ENCODE peak calls at places on chromosomes 6 and 20, in four cellular contexts. G is neural progenitor cell, V is fibroblast of pulmonary artery, X is Peyer's patch. I is an unnamed sample.

GRCh38 chr6:123569575-123569974 is 67.2 kb downstream of the TRDN start:
- DNase-seq in G (no peak), V (no peak), X (no peak), I (no peak)

GRCh38 chr6:167464177-167464576 is 139.3 kb downstream of the TTLL2 start:
- DNase-seq in G (no peak), V (no peak), X (no peak), I (no peak)

GRCh38 chr6:156182356-156182755 is 594.8 kb upstream of the ARID1B start:
- DNase-seq in G (no peak), V (no peak), X (no peak), I (no peak)

GRCh38 chr6:127420558-127420957 is 38.6 kb downstream of the KIAA0408 start:
- DNase-seq in G (peak), V (peak), X (peak), I (peak)

GRCh38 chr6:56335733-56336132 is 88.4 kb upstream of the COL21A1 start:
- DNase-seq in G (no peak), V (peak), X (no peak), I (no peak)

GRCh38 chr6:31037692-31038091 is 27.4 kb downstream of the MUC22 start:
- DNase-seq in G (no peak), V (no peak), X (no peak), I (no peak)

GRCh38 chr20:18391686-18392085 is 75.1 kb downstream of the DZANK1 start:
- DNase-seq in G (no peak), V (no peak), X (no peak), I (no peak)

GRCh38 chr6:13152804-13153203 is 175.5 kb downstream of the TBC1D7 start:
- DNase-seq in G (peak), V (no peak), X (no peak), I (no peak)

GRCh38 chr6:130943738-130944137 is 116.5 kb downstream of the SMLR1 start:
- DNase-seq in G (no peak), V (no peak), X (no peak), I (no peak)

GRCh38 chr6:81237226-81237625 is 515.3 kb downstream of the TENT5A start:
- DNase-seq in G (no peak), V (no peak), X (no peak), I (no peak)

GRCh38 chr6:161359617-161359945 is 85.7 kb upstream of the AGPAT4 start:
- DNase-seq in G (no peak), V (no peak), X (no peak), I (no peak)

GRCh38 chr6:107360476-107360875 is 98.9 kb downstream of the PDSS2 start:
- DNase-seq in G (no peak), V (peak), X (no peak), I (no peak)

GRCh38 chr20:44910690-44911262 is 916 bp downstream of the PABPC1L start:
- DNase-seq in G (peak), V (no peak), X (no peak), I (no peak)

GRCh38 chr20:11790047-11790446 is 127.6 kb upstream of the BTBD3 start:
- DNase-seq in G (no peak), V (no peak), X (no peak), I (no peak)

GRCh38 chr20:33570743-33571142 is 80.8 kb downstream of the CBFA2T2 start:
- DNase-seq in G (no peak), V (no peak), X (no peak), I (no peak)

GRCh38 chr6:35140991-35141720 is at the start of gene TCP11:
- DNase-seq in G (no peak), V (no peak), X (no peak), I (peak)

GRCh38 chr20:20926222-20926905 is 179.8 kb downstream of the LINC00237 start:
- DNase-seq in G (peak), V (no peak), X (no peak), I (no peak)

GRCh38 chr20:10848810-10849370 is 175.1 kb upstream of the JAG1 start:
- DNase-seq in G (no peak), V (peak), X (no peak), I (no peak)

GRCh38 chr6:170370413-170370812 is 63.9 kb downstream of the FAM120B start:
- DNase-seq in G (no peak), V (no peak), X (no peak), I (no peak)

GRCh38 chr20:25364180-25364788 is 26.4 kb downstream of the ABHD12 start:
- DNase-seq in G (no peak), V (peak), X (no peak), I (no peak)

GRCh38 chr6:72212686-72213085 is 326.3 kb downstream of the RIMS1 start:
- DNase-seq in G (no peak), V (no peak), X (no peak), I (no peak)

GRCh38 chr20:19322061-19322985 is 109.9 kb downstream of the SLC24A3 start:
- DNase-seq in G (no peak), V (no peak), X (no peak), I (no peak)

GRCh38 chr6:88840806-88841539 is 122.4 kb downstream of the RNGTT start:
- DNase-seq in G (no peak), V (no peak), X (no peak), I (no peak)

GRCh38 chr6:78436335-78436734 is 431.0 kb upstream of the IRAK1BP1 start:
- DNase-seq in G (peak), V (peak), X (no peak), I (no peak)

GRCh38 chr6:136932599-136932998 is 10.5 kb downstream of the SLC35D3 start:
- DNase-seq in G (no peak), V (no peak), X (no peak), I (no peak)

GRCh38 chr6:136927313-136927712 is 5.2 kb downstream of the SLC35D3 start:
- DNase-seq in G (peak), V (peak), X (no peak), I (peak)

GRCh38 chr6:136926383-136926782 is 4.3 kb downstream of the SLC35D3 start:
- DNase-seq in G (no peak), V (no peak), X (no peak), I (no peak)

DNA sequence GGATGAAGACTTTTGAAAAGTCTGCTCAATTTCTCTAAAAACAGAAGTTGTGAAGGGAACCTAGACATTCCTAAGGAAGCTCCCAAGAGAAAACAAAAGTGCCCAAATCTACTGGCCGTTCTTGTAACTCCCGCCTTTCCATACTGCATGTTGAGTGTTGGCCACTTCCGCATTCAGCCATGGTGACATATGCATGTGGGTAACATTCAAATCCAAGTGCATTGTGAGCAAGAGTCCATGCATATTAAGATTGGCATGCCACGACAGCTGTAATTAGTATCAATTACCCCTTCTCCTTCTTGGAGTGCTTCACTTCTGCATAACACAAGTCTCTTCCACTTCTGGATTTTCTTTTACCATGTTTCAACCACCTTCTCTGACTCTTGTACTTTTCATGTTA is 8.4 kb downstream of the SLC35D3 start:
- DNase-seq in G (no peak), V (no peak), X (no peak), I (no peak)
- TF ChIP-seq CTCF in G (no peak), V (no peak), X (no peak), I (no peak)

GRCh38 chr6:39298061-39298460 is 16.2 kb downstream of the KCNK17 start:
- DNase-seq in G (no peak), V (no peak), X (no peak), I (no peak)
- TF ChIP-seq CTCF in G (no peak), V (no peak), X (no peak), I (no peak)

DNA sequence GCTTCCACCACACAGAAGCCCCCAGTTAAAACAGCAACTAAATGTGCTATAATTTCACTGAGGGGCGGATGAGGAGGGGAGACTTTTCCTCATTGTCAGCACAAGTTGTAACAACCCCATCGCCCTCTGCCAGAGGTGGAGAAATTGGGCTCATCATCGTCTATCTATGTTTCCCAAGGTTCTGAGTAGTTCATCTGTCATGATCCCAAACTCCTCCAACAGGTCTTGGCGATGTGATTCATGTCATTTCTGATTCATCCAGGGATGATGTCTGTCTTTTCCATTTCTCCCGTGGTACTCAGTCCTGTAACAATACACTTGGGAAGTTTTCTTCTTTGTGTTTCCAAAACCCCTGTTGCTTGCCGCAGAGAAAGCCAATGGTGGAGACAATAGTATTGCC is 51.0 kb downstream of the TFAP2A start:
- DNase-seq in G (no peak), V (no peak), X (no peak), I (no peak)
- TF ChIP-seq CTCF in G (no peak), V (no peak), X (no peak), I (no peak)

GRCh38 chr6:43174263-43175112 is 3.4 kb downstream of the SRF start:
- DNase-seq in G (peak), V (peak), X (peak), I (peak)
- TF ChIP-seq CTCF in G (peak), V (no peak), X (peak), I (no peak)

DNA sequence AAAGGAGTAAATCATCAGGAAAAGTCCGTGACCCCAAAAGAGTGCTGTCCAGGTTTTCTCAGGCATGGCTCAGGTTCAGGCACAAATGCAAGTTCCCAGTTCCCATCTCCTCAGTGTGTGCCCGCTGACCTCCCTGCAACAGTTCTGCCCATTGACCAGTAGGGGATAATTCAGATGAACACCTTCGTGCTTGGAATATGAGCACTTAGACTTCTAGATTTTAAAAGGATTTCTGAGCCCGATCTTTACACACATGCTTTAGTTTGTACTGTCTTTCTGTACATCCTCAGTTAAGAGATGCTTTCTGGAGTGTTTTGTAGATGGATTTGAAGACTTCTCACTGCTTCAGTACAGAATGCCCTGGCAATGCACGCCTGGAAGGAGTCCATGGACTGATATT is 239.7 kb upstream of the PLCB4 start:
- DNase-seq in G (no peak), V (no peak), X (no peak), I (no peak)
- TF ChIP-seq CTCF in G (peak), V (peak), X (no peak), I (no peak)